ENCODE peak calls at places on chromosome 10, in nine cellular contexts. A is tibial nerve, S is SK-N-SH, C is H1, U is GM12878, M is ovary, N is stomach, E is K562, G is A549. R is an unnamed sample.

GRCh38 chr10:87761892-87762291 is 56.1 kb downstream of the ATAD1 start:
- DNase-seq in M (no peak), E (no peak), U (no peak), A (no peak), N (no peak), G (no peak), C (no peak), S (no peak), R (no peak)

GRCh38 chr10:121734517-121735137 is 136.4 kb upstream of the FGFR2 start:
- DNase-seq in U (no peak), E (peak), S (peak), A (no peak), C (no peak), M (peak), G (peak), N (no peak), R (no peak)

GRCh38 chr10:6579193-6579903 is 728 bp downstream of the PRKCQ start:
- DNase-seq in S (no peak), A (no peak), U (no peak), N (no peak), G (no peak), E (peak), C (no peak), M (no peak), R (no peak)

GRCh38 chr10:113411456-113411855 is 141.4 kb upstream of the HABP2 start:
- DNase-seq in G (no peak), M (no peak), E (no peak), S (no peak), U (no peak), N (no peak), C (no peak), A (no peak), R (no peak)

GRCh38 chr10:11881477-11882417 is 58.6 kb downstream of the PROSER2 start:
- DNase-seq in M (no peak), N (no peak), S (no peak), C (no peak), G (peak), E (peak), A (no peak), U (no peak), R (no peak)

GRCh38 chr10:79435271-79436065 is 10.0 kb downstream of the ZCCHC24 start:
- DNase-seq in A (no peak), G (no peak), M (peak), U (no peak), E (no peak), S (no peak), C (no peak), N (no peak), R (peak)

GRCh38 chr10:10977231-10977956 is 40.3 kb upstream of the CELF2 start:
- DNase-seq in C (no peak), A (no peak), M (peak), E (no peak), S (no peak), N (no peak), G (no peak), U (no peak), R (no peak)

GRCh38 chr10:120538091-120538490 is 81.1 kb downstream of the PLPP4 start:
- DNase-seq in G (no peak), A (no peak), N (no peak), E (no peak), U (no peak), C (no peak), S (no peak), M (no peak), R (no peak)

GRCh38 chr10:132362151-132362611 is 30.2 kb downstream of the LRRC27 start:
- DNase-seq in S (no peak), A (no peak), M (no peak), C (no peak), U (no peak), E (no peak), N (no peak), G (no peak), R (peak)

GRCh38 chr10:80136134-80136571 is 3.6 kb downstream of the PLAC9 start:
- DNase-seq in C (no peak), E (no peak), S (no peak), A (peak), U (no peak), N (peak), M (peak), G (no peak), R (peak)

GRCh38 chr10:114538544-114538906 is 119.5 kb downstream of the ABLIM1 start:
- DNase-seq in C (no peak), N (peak), S (no peak), E (no peak), A (no peak), G (no peak), U (no peak), M (no peak), R (no peak)

GRCh38 chr10:93820434-93820833 is 62.7 kb downstream of the LGI1 start:
- DNase-seq in C (no peak), A (no peak), M (no peak), E (no peak), S (no peak), G (no peak), N (no peak), U (no peak), R (no peak)

GRCh38 chr10:70174058-70174741 is 3.9 kb upstream of the SAR1A start:
- DNase-seq in G (no peak), C (no peak), S (no peak), M (no peak), U (no peak), N (no peak), E (no peak), A (no peak), R (no peak)

GRCh38 chr10:79239275-79239779 is 107.9 kb upstream of the PPIF start:
- DNase-seq in G (no peak), N (no peak), M (peak), A (peak), C (no peak), S (peak), E (peak), U (no peak), R (peak)

GRCh38 chr10:119301397-119301796 is 94.0 kb downstream of the GRK5 start:
- DNase-seq in N (no peak), U (no peak), S (no peak), A (no peak), E (no peak), M (no peak), G (no peak), C (no peak), R (no peak)

GRCh38 chr10:46525177-46525823 is 31.2 kb downstream of the GPRIN2 start:
- DNase-seq in U (no peak), A (peak), M (no peak), G (peak), C (no peak), E (no peak), N (peak), S (peak), R (no peak)

GRCh38 chr10:82544377-82544776 is 669.4 kb downstream of the NRG3 start:
- DNase-seq in N (no peak), S (no peak), E (no peak), A (no peak), M (no peak), G (no peak), C (no peak), U (no peak), R (no peak)

GRCh38 chr10:62112325-62112724 is 156.3 kb downstream of the RTKN2 start:
- DNase-seq in N (no peak), E (no peak), G (no peak), M (no peak), S (no peak), U (no peak), A (no peak), C (no peak), R (no peak)

GRCh38 chr10:44439436-44439835 is 54.5 kb upstream of the CXCL12 start:
- DNase-seq in E (no peak), C (no peak), M (no peak), A (no peak), S (no peak), G (no peak), U (no peak), N (no peak), R (no peak)

GRCh38 chr10:124486635-124487034 is 25.0 kb downstream of the LHPP start:
- DNase-seq in E (peak), U (no peak), G (no peak), C (no peak), N (no peak), M (no peak), A (no peak), S (no peak), R (no peak)

GRCh38 chr10:113663908-113664307 is at the start of gene NRAP:
- DNase-seq in C (no peak), A (no peak), N (no peak), U (no peak), S (no peak), E (no peak), M (no peak), G (no peak), R (no peak)

GRCh38 chr10:93766918-93767317 is 9.2 kb downstream of the LGI1 start:
- DNase-seq in M (no peak), G (no peak), N (no peak), S (no peak), E (no peak), A (no peak), C (no peak), U (no peak), R (no peak)

GRCh38 chr10:108904163-108904878 is 1019.0 kb downstream of the XPNPEP1 start:
- DNase-seq in A (no peak), M (peak), N (no peak), U (no peak), G (no peak), S (peak), E (no peak), C (no peak), R (no peak)

GRCh38 chr10:6516277-6516676 is 63.8 kb downstream of the PRKCQ start:
- DNase-seq in S (no peak), U (no peak), N (no peak), C (peak), E (no peak), M (no peak), G (no peak), A (no peak), R (no peak)

GRCh38 chr10:110918269-110918632 is 729 bp downstream of the BBIP1 start:
- DNase-seq in U (peak), C (peak), S (no peak), N (peak), M (peak), G (peak), E (peak), A (peak), R (peak)

DNA sequence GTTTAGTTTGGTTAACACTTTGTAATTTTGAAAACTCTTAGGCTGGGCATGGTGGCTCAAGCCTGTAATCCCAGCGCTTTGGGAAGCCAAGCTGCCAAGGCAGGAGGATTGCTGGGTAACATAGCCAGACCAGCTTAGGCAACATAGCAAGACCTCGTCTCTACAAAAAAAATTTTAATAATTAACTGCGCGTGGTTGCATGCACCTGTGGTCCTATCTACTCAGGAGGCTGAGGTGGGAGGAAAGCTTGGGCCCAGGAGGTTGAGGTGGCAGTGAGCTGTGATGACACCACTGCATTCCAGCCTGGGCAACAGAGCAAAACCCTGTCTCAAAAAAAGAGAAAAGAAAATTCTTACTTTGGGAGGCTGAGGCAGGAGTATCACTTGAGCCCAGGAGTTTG is 18.2 kb downstream of the MYOZ1 start:
- DNase-seq in M (no peak), U (no peak), G (no peak), C (no peak), S (no peak), E (no peak), N (no peak), A (no peak), R (no peak)
- TF ChIP-seq CTCF in M (no peak), U (no peak), G (no peak), C (no peak), S (no peak), E (no peak), N (no peak), A (no peak), R (no peak)

DNA sequence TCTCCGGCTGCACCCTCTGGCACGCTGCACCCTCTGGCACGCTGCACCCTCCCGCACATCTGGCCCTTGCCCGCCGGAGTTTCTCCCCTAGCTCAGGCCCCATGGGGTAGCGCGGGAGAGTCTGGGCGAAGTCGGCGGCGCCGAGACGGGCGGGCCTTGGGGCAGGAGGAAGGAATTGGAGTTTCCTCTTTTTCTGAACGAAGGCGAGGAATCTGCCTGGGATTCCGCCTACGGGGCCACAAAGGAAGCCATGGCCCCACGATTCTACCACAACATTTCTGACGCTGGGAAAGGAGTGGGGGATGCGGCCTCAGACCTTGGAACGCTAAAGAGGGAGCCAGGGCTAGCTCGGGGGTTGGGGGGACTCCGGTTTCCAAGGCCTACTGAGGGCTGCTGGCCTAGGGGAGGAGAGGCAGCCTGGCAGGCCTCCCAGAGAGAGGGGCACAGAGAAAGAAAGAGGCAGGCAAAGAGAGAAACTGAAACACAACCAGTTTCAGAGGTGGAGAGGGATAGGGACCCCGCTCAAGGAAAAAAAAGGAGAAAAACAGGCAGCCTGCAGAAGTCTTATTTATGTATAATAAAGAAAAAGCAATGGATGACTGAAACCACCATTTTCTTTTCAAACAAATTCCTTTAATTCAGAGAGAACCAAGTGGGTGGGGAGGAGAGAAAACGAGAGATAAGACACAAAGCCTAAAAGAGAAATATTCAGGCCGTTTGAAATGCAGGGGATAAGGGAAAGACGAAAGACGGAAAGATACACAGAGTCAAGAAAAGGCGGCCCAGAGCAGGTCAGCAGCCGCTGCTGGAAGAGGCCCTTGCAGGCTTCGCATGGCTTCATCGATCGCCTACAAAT is 4.3 kb downstream of the TLX1 start:
- DNase-seq in A (no peak), U (no peak), M (no peak), G (no peak), E (no peak), C (no peak), S (peak), N (no peak), R (no peak)
- TF ChIP-seq EP300 in A (no peak), U (no peak), M (no peak), G (no peak), E (no peak), C (no peak), S (no peak), N (no peak), R (no peak)

DNA sequence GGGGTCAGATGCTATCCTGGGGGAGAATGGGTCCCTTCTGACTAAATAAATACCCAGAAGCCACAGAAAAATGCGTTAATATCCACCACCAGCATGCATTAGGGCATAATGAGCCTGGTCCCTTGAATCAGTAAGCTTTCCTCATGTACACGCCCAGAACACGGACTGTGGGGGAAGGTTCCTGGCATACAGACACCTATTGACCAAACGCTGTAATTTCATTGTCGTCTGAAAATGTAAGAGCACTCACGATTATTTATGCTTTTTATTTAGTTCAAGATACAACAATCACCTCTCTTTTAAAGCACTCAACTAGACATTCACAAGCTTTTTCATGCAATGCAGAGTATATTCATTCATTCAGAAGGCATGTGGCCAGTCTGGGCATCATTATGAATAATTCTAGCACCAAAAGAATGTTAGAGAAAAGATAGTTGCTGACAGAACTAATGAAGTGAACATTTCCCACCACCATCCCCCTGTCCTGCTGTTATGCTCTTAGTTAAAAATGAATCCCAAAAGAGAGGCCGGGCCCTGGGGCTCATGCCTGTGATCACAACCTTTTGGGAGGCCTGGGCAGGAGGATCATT is 101.0 kb downstream of the SVIL start:
- DNase-seq in C (no peak), S (no peak), N (no peak), E (no peak), U (no peak), M (no peak), A (no peak), G (no peak), R (no peak)
- TF ChIP-seq CTCF in C (no peak), S (no peak), N (no peak), E (no peak), U (no peak), M (no peak), A (no peak), G (no peak), R (no peak)

DNA sequence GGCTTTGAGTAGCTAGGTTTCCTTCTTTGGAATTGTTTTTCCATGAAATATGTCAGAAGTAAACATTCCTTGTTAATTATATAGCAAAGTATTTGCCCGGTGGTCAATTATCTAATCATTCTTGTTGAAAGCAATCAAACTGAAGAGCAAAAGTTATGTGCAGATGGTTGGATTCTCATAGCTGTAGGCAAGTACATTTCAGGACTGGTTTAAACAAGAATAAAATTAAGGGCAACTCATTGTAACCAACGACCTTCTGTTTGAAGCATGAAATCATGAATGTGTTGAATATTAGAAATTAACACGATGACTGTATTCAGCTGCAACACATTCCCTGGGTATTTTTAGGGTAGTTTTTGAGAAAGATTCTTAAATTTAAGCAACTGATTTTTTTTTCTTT is 61.8 kb upstream of the NMT2 start:
- DNase-seq in S (no peak), A (no peak), E (no peak), U (no peak), C (no peak), N (no peak), G (no peak), M (no peak), R (no peak)
- TF ChIP-seq EP300 in S (no peak), A (no peak), E (no peak), U (no peak), C (no peak), N (no peak), G (no peak), M (no peak), R (no peak)

GRCh38 chr10:3774018-3774813 is 10.8 kb downstream of the KLF6 start:
- DNase-seq in E (no peak), S (no peak), G (no peak), A (no peak), C (no peak), U (no peak), N (no peak), M (no peak), R (no peak)
- TF ChIP-seq CTCF in E (no peak), S (no peak), G (no peak), A (no peak), C (no peak), U (no peak), N (no peak), M (no peak), R (no peak)

DNA sequence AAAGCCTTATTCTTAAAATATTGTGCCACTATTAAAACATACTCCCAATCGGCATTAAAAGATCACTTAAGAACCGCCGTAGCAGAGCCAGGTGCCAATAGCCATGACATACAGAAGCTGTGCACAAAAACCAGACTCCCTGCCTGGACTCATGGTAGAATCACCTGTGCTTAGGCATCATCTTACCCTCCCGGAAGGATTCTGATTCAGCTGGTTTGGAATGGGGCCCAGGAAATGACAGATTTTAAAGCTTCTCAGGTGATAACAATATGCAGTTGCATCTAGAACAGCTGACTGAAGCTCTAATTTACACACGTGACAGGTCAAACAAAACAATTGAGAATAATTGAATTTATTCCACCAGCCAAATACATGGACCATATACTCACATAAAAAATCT is 10.7 kb downstream of the A1CF start:
- DNase-seq in C (no peak), G (no peak), M (no peak), E (no peak), N (no peak), U (no peak), A (no peak), S (no peak), R (no peak)
- TF ChIP-seq EP300 in C (no peak), G (no peak), M (no peak), E (no peak), N (no peak), U (no peak), A (no peak), S (no peak), R (no peak)

DNA sequence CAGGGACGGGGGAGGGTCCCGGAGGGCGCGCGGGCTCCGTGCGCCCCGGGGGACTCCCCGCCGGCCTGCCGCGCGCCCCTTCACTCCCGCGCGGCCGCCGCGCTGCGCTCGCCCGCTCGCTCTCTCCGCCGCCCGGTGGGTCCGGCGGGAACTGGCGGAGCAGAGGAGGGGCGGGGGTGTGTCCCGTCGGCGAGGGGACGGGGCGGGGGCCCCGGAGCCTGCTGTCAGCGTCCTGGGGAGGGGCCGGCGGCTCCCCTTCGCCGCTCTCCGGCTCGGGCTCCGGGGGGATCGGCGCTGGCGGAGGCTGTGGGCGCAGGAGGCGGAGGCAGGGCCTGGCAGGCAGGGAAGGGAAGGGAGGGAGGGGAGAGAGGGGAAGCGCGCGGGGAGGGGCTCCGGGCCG is at the start of gene SH3PXD2A:
- DNase-seq in E (peak), U (no peak), A (no peak), C (no peak), M (peak), G (peak), S (peak), N (no peak), R (no peak)
- TF ChIP-seq CTCF in E (no peak), U (no peak), A (peak), C (no peak), M (peak), G (no peak), S (no peak), N (peak), R (no peak)